ENCODE peak calls at places on chromosome 17, in five cellular contexts. R is ELF-1; P is upper lobe of right lung; J is CD4-positive, alpha-beta memory T cell; F is COLO829. V is an unnamed sample.

GRCh38 chr17:42118545-42118944 is 2.6 kb downstream of the KAT2A start:
- DNase-seq in J (peak; percentile 30), P (no peak), F (no peak), R (peak; percentile 24), V (peak; percentile 49)

GRCh38 chr17:44083250-44083849 is 12.8 kb downstream of the G6PC3 start:
- DNase-seq in F (no peak), R (peak; percentile 71), J (no peak), P (peak; percentile 60), V (no peak)

GRCh38 chr17:4136373-4136772 is 6.5 kb downstream of the ZZEF1 start:
- DNase-seq in J (no peak), P (peak; percentile 89), F (no peak), R (no peak), V (no peak)

GRCh38 chr17:78925662-78926555 is 722 bp upstream of the TIMP2 start:
- DNase-seq in J (no peak), F (peak; percentile 73), R (peak; percentile 44), P (peak; percentile 86), V (no peak)

GRCh38 chr17:3400008-3400407 is 1.8 kb upstream of the OR1E1 start:
- DNase-seq in F (no peak), P (no peak), R (no peak), J (no peak), V (no peak)

GRCh38 chr17:30236807-30237206 is 1.3 kb upstream of the SLC6A4 start:
- DNase-seq in R (peak; percentile 84), P (peak; percentile 83), F (peak; percentile 35), J (no peak), V (no peak)

GRCh38 chr17:4771519-4772234 is at the start of gene TM4SF5:
- DNase-seq in F (no peak), P (no peak), R (no peak), J (no peak), V (no peak)

GRCh38 chr17:59154335-59154720 is 658 bp downstream of the SKA2 start:
- DNase-seq in J (no peak), P (peak; percentile 71), R (peak; percentile 72), F (no peak), V (peak; percentile 26)

GRCh38 chr17:57985675-57985974 is 2.4 kb downstream of the VEZF1 start:
- DNase-seq in P (no peak), J (no peak), F (peak; percentile 81), R (no peak), V (no peak)

GRCh38 chr17:9899280-9900018 is 5.6 kb downstream of the RCVRN start:
- DNase-seq in J (no peak), P (no peak), F (no peak), R (no peak), V (no peak)

GRCh38 chr17:66956941-66957340 is 7.6 kb upstream of the CACNG4 start:
- DNase-seq in F (no peak), P (no peak), R (no peak), J (no peak), V (no peak)

GRCh38 chr17:5282639-5283217 is 644 bp downstream of the RABEP1 start:
- DNase-seq in R (no peak), F (no peak), P (peak; percentile 76), J (peak; percentile 1), V (peak; percentile 59)

GRCh38 chr17:30824002-30824355 is 513 bp downstream of the CRLF3 start:
- DNase-seq in R (no peak), P (no peak), J (no peak), F (no peak), V (no peak)

GRCh38 chr17:51372345-51373004 is 112.1 kb downstream of the UTP18 start:
- DNase-seq in F (peak; percentile 95), P (no peak), J (no peak), R (peak; percentile 84), V (no peak)

GRCh38 chr17:35344262-35344661 is 29.2 kb downstream of the SLFN11 start:
- DNase-seq in F (no peak), P (no peak), R (no peak), J (no peak), V (no peak)

GRCh38 chr17:10668771-10669170 is 11.7 kb upstream of the MYH3 start:
- DNase-seq in R (peak; percentile 44), P (no peak), J (no peak), F (no peak), V (no peak)

GRCh38 chr17:81057777-81058176 is 22.8 kb downstream of the BAIAP2 start:
- DNase-seq in P (no peak), R (no peak), F (no peak), J (no peak), V (no peak)